ENCODE peak calls at places on chromosomes 12 and 14, in five cellular contexts. J is naive thymus-derived CD4-positive, alpha-beta T cell; Z is heart right ventricle; A is adrenal gland; T is left ventricle myocardium inferior. S is an unnamed sample.

GRCh38 chr12:62760779-62761178 is 174.2 kb downstream of the PPM1H start:
- DNase-seq in Z (no peak), J (no peak), T (no peak), A (no peak), S (no peak)

GRCh38 chr12:72432037-72432604 is 160.0 kb downstream of the TRHDE start:
- DNase-seq in J (no peak), A (no peak), Z (no peak), T (no peak), S (no peak)

GRCh38 chr14:34501004-34501580 is 38.4 kb downstream of the EAPP start:
- DNase-seq in A (no peak), T (no peak), J (no peak), Z (no peak), S (no peak)

GRCh38 chr12:80041691-80042090 is 57.6 kb upstream of the OTOGL start:
- DNase-seq in Z (no peak), A (no peak), T (no peak), J (no peak), S (no peak)

GRCh38 chr12:94078138-94078723 is 70.1 kb upstream of the PLXNC1 start:
- DNase-seq in Z (no peak), J (peak; percentile 42), A (no peak), T (no peak), S (no peak)

GRCh38 chr14:68306265-68306933 is 486.5 kb downstream of the ZFP36L1 start:
- DNase-seq in J (no peak), T (no peak), A (no peak), Z (no peak), S (no peak)

GRCh38 chr12:119153477-119154434 is 25.0 kb upstream of the HSPB8 start:
- DNase-seq in A (no peak), Z (peak; percentile 67), J (no peak), T (peak; percentile 49), S (peak; percentile 47)

GRCh38 chr12:12561305-12562015 is 1.2 kb downstream of the DUSP16 start:
- DNase-seq in A (peak; percentile 86), J (no peak), Z (peak; percentile 74), T (peak; percentile 70), S (peak; percentile 86)

GRCh38 chr12:118060301-118061010 is 523 bp downstream of the WSB2 start:
- DNase-seq in Z (peak; percentile 63), T (peak; percentile 61), J (peak; percentile 20), A (peak; percentile 74), S (peak; percentile 52)

GRCh38 chr12:75890141-75890540 is 141.4 kb downstream of the PHLDA1 start:
- DNase-seq in T (no peak), J (no peak), A (no peak), Z (no peak), S (no peak)

GRCh38 chr14:20671597-20672283 is 12.6 kb upstream of the RNASE4 start:
- DNase-seq in A (no peak), J (no peak), Z (no peak), T (no peak), S (no peak)

GRCh38 chr14:69559581-69560011 is 15.1 kb downstream of the CCDC177 start:
- DNase-seq in Z (no peak), J (no peak), T (no peak), A (no peak), S (no peak)

GRCh38 chr14:99175331-99176155 is 96.5 kb downstream of the BCL11B start:
- DNase-seq in Z (no peak), T (no peak), J (no peak), A (peak; percentile 11), S (no peak)

GRCh38 chr12:4191642-4192041 is 81.9 kb upstream of the CCND2 start:
- DNase-seq in Z (no peak), J (no peak), A (no peak), T (no peak), S (no peak)

GRCh38 chr14:20556500-20557211 is 4.2 kb downstream of the RNASE9 start:
- DNase-seq in Z (no peak), J (no peak), A (no peak), T (no peak), S (no peak)

GRCh38 chr14:98173291-98173690 is 1098.7 kb downstream of the BCL11B start:
- DNase-seq in J (peak; percentile 84), Z (no peak), A (no peak), T (no peak), S (no peak)

GRCh38 chr14:93832665-93833064 is 44.4 kb upstream of the PRIMA1 start:
- DNase-seq in J (no peak), T (peak; percentile 48), Z (peak; percentile 51), A (peak; percentile 80), S (peak; percentile 36)

GRCh38 chr12:27794818-27795584 is 15.0 kb upstream of the MANSC4 start:
- DNase-seq in J (no peak), Z (no peak), T (no peak), A (no peak), S (no peak)

GRCh38 chr14:99325591-99325990 is 53.6 kb upstream of the BCL11B start:
- DNase-seq in A (peak; percentile 15), J (no peak), Z (no peak), T (no peak), S (no peak)

GRCh38 chr12:1469063-1469462 is 125.3 kb downstream of the FBXL14 start:
- DNase-seq in Z (no peak), A (no peak), T (no peak), J (no peak), S (no peak)

GRCh38 chr12:119157528-119157927 is 21.2 kb upstream of the HSPB8 start:
- DNase-seq in Z (peak; percentile 76), J (no peak), T (peak; percentile 79), A (no peak), S (peak; percentile 90)

GRCh38 chr14:74737753-74738325 is 24.9 kb downstream of the FCF1 start:
- DNase-seq in T (no peak), A (peak; percentile 89), Z (no peak), J (no peak), S (no peak)

GRCh38 chr14:90760591-90761316 is 55.5 kb downstream of the TTC7B start:
- DNase-seq in Z (no peak), T (no peak), A (peak; percentile 29), J (no peak), S (no peak)

GRCh38 chr12:10636124-10636523 is 22.7 kb upstream of the MAGOHB start:
- DNase-seq in A (no peak), J (no peak), Z (no peak), T (no peak), S (no peak)

GRCh38 chr12:104006929-104007328 is 41.3 kb downstream of the TDG start:
- DNase-seq in T (no peak), J (no peak), Z (no peak), A (no peak), S (no peak)

GRCh38 chr12:109099426-109100020 is 2.1 kb downstream of the UNG start:
- DNase-seq in J (no peak), A (no peak), T (no peak), Z (no peak), S (no peak)
- H3K36me3 ChIP-seq in J (peaks cover 32% of the 10 kb centered on the region), A (no peaks in the 10 kb centered on the region), T (peaks cover 42% of the 10 kb centered on the region), Z (peaks cover 31% of the 10 kb centered on the region), S (peaks cover 29% of the 10 kb centered on the region)

GRCh38 chr14:25267186-25267585 is 217.2 kb upstream of the STXBP6 start:
- DNase-seq in J (no peak), A (no peak), Z (no peak), T (no peak), S (no peak)
- H3K36me3 ChIP-seq in J (no peaks in the 10 kb centered on the region), A (no peaks in the 10 kb centered on the region), Z (no peaks in the 10 kb centered on the region), T (no peaks in the 10 kb centered on the region), S (no peaks in the 10 kb centered on the region)

GRCh38 chr14:103535891-103536565 is 7.0 kb downstream of the TRMT61A start:
- DNase-seq in Z (peak; percentile 7), T (no peak), J (no peak), A (no peak), S (peak; percentile 47)

GRCh38 chr14:103533999-103534575 is 5.1 kb downstream of the TRMT61A start:
- DNase-seq in Z (no peak), A (no peak), J (no peak), T (no peak), S (no peak)

GRCh38 chr14:103536693-103537092 is 7.7 kb downstream of the TRMT61A start:
- DNase-seq in A (no peak), Z (no peak), T (no peak), J (no peak), S (no peak)

GRCh38 chr14:103534576-103535061 is 5.6 kb downstream of the TRMT61A start:
- DNase-seq in Z (peak; percentile 13), T (no peak), J (no peak), A (no peak), S (no peak)

GRCh38 chr14:103535081-103535890 is 6.3 kb downstream of the TRMT61A start:
- DNase-seq in A (no peak), T (no peak), J (no peak), Z (peak; percentile 28), S (peak; percentile 55)
- H3K36me3 ChIP-seq in A (no peaks in the 10 kb centered on the region), T (peaks cover 23% of the 10 kb centered on the region), J (peaks cover 52% of the 10 kb centered on the region), Z (no peaks in the 10 kb centered on the region), S (no peaks in the 10 kb centered on the region)

GRCh38 chr12:49032276-49032675 is 13.7 kb upstream of the PRKAG1 start:
- DNase-seq in A (no peak), J (no peak), Z (peak; percentile 3), T (no peak), S (no peak)
- H3K36me3 ChIP-seq in A (no peaks in the 10 kb centered on the region), J (peaks cover 78% of the 10 kb centered on the region), Z (peaks cover 78% of the 10 kb centered on the region), T (peaks cover 94% of the 10 kb centered on the region), S (peaks cover 99% of the 10 kb centered on the region)

GRCh38 chr12:121817648-121818043 is 13.8 kb downstream of the SETD1B start:
- DNase-seq in A (no peak), J (no peak), T (no peak), Z (no peak), S (no peak)
- H3K36me3 ChIP-seq in A (no peaks in the 10 kb centered on the region), J (peaks cover 90% of the 10 kb centered on the region), T (peaks cover 92% of the 10 kb centered on the region), Z (peaks cover 74% of the 10 kb centered on the region), S (peaks cover 8% of the 10 kb centered on the region)

S was measured in heart left ventricle.